ENCODE peak calls at places on chromosomes 11 and 22, in four cellular contexts. F, O, G and Y are unnamed samples.

GRCh38 chr11:65546217-65546958 is 11.8 kb downstream of the LTBP3 start:
- DNase-seq in F (peak), O (peak), G (peak), Y (peak)

GRCh38 chr11:72234920-72235319 is 9.1 kb downstream of the PHOX2A start:
- DNase-seq in F (no peak), O (no peak), G (no peak), Y (peak)

GRCh38 chr11:4448995-4449394 is at the start of gene OR52K2:
- DNase-seq in F (no peak), O (no peak), G (no peak), Y (no peak)

GRCh38 chr11:79950172-79950571 is 509.3 kb upstream of the TENM4 start:
- DNase-seq in F (no peak), O (no peak), G (no peak), Y (no peak)

GRCh38 chr11:118605116-118605867 is 2.1 kb upstream of the PHLDB1 start:
- DNase-seq in F (peak), O (peak), G (no peak), Y (peak)

GRCh38 chr11:15830730-15831443 is 525.5 kb downstream of the SOX6 start:
- DNase-seq in F (no peak), O (no peak), G (no peak), Y (no peak)

GRCh38 chr11:76615950-76616349 is 54.6 kb downstream of the LRRC32 start:
- DNase-seq in F (no peak), O (no peak), G (no peak), Y (no peak)

GRCh38 chr11:118436639-118437045 is 350 bp downstream of the KMT2A start:
- DNase-seq in F (no peak), O (no peak), G (no peak), Y (no peak)

GRCh38 chr22:49934891-49935557 is 16.6 kb downstream of the CRELD2 start:
- DNase-seq in F (peak), O (no peak), G (no peak), Y (peak)

GRCh38 chr11:14345668-14346067 is 13.3 kb downstream of the RRAS2 start:
- DNase-seq in F (no peak), O (no peak), G (no peak), Y (no peak)

DNA sequence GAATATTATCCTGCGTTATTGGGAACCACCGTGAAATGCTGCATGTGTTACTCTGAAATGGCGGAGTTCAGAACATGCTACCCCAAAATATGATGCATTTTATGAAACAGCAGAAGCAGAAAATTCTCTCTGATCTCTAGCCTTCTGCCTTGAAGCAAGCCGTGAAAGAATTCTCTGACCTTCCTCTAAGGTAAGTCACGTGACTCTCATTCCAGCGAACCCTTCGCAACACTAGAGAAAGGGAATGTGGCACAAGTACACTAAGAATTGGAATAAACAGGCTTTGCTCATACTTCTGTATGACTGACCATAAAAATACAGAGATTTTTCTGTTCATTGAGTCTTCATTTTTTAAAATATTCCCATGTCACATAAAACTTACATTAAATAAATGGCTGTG is 805.6 kb upstream of the LRRC4C start:
- DNase-seq in F (no peak), O (no peak), G (no peak), Y (no peak)
- TF ChIP-seq ELF1 in F (no peak), O (no peak), G (no peak), Y (no peak)

GRCh38 chr11:7573558-7574296 is 59.9 kb downstream of the PPFIBP2 start:
- DNase-seq in F (peak), O (peak), G (no peak), Y (no peak)
- TF ChIP-seq ELF1 in F (no peak), O (peak), G (no peak), Y (no peak)

DNA sequence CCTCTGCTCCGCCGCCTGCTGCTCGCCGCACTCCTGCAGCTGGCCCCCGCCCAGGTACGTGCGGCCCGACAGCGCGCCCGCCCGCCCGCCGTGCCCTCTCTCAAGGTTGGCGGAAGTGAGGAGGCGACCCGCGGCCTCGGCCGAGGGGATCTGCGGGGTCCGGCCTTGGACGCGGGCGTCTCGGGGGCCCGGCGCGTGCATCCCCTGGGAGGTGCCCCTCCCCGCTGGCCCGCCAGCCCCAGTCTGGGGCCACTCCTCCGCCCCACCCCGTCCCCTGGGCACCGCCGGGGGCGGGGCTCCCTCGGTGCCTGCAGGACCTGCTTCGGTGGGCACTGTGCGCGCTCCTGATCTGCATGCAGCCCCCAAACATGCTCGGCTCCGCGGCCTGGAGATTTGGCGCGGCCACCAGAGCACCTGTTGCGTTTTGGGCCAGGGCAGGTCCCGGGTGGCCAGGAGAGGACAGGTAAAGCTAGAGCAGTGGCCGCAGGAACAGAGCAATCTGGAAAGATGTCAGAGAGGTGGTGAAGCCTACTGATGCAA is 526 bp downstream of the VEGFB start:
- DNase-seq in F (peak), O (no peak), G (no peak), Y (peak)
- TF ChIP-seq ELF1 in F (no peak), O (no peak), G (no peak), Y (no peak)

GRCh38 chr22:43126506-43127165 is 16.1 kb downstream of the BIK start:
- DNase-seq in F (peak), O (peak), G (peak), Y (peak)

GRCh38 chr22:43128928-43129424 is 14.2 kb downstream of the MCAT start:
- DNase-seq in F (peak), O (no peak), G (no peak), Y (no peak)

GRCh38 chr22:43129426-43130425 is 13.5 kb downstream of the MCAT start:
- DNase-seq in F (no peak), O (no peak), G (no peak), Y (no peak)

GRCh38 chr22:43128116-43128515 is 15.1 kb downstream of the MCAT start:
- DNase-seq in F (no peak), O (no peak), G (no peak), Y (no peak)

GRCh38 chr22:43127166-43127908 is 15.9 kb downstream of the MCAT start:
- DNase-seq in F (peak), O (no peak), G (peak), Y (no peak)
- TF ChIP-seq ELF1 in F (no peak), O (no peak), G (no peak), Y (no peak)

DNA sequence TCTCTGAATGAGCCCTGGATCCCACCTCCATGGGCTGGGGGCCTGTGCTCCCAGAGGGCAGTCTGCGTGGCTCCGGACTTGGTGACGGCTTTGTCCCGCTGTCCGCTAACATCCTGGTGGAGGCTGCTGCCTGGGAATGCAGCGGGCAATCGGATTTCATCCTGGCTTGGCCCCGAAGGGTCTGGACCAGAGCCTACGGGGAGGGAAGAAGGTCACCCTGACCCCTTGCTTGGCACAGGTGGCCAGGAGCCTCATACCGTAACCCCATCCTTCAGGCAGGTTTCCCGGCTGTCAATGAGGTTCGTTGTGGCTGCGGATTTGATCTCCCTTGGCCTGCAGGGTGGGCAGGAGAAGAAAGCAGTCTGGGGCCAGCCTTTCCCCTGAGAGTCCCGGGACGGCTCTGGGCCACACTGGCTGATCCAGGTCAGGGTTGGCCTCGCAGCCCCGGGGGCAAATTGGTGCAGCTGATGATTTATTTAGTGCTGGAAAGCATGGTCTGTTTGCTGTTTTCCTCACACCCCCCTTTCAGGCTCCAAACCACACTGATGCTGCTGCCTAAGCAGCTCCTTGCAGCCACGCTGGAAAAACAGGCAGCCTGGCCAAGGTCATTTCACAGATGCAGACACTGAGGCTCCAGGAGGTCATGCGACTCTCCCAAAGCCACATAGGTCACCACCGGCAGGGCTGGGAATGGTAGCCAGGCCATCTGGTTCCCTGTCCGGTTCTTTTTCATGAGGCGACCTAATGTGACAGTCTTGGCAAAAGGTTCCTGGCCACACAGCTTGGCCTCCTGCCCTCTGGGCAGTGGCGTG is 15.0 kb downstream of the PRDM11 start:
- DNase-seq in F (no peak), O (no peak), G (no peak), Y (peak)
- TF ChIP-seq ELF1 in F (no peak), O (no peak), G (no peak), Y (no peak)

GRCh38 chr11:67406969-67407699 is 3.3 kb downstream of the TBC1D10C start:
- DNase-seq in F (no peak), O (no peak), G (no peak), Y (peak)

GRCh38 chr11:67406420-67406968 is 2.6 kb downstream of the TBC1D10C start:
- DNase-seq in F (no peak), O (no peak), G (no peak), Y (no peak)

GRCh38 chr11:67405688-67406339 is 1.9 kb downstream of the TBC1D10C start:
- DNase-seq in F (no peak), O (no peak), G (no peak), Y (no peak)

GRCh38 chr11:67405196-67405567 is 1.3 kb downstream of the TBC1D10C start:
- DNase-seq in F (no peak), O (no peak), G (no peak), Y (no peak)

DNA sequence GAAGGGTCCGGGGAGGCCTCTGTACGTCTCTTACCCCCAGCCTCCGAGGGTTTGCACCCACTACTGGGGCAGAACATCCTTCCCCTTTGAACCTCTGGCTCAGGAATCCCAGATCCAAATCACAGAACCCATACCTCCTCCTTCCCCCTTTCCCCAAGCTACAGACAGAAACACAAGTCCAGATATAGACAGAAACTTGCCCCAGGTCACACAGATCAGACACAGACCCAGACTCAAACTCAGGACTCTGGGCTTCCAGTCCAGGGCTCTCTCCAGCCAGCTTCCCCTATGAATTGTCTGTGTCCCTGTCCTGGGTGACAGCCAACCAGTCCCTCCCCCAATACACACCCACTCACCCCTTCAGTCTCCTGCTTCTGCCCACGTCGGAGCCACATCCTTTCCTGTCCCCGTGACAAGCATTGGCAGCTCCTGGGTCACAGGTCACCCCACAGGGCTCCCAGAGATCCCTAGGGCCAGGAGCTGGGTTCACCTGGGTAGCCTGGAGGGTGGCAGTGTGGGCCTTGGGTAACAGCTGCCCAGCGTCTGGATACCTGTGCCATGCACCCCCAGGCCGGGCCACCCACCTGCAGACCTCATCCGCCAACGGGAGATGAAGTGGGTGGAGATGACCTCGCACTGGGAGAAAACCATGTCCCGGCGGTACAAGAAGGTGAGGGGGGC is 772 bp downstream of the TBC1D10C start:
- DNase-seq in F (peak), O (no peak), G (no peak), Y (no peak)
- TF ChIP-seq ELF1 in F (no peak), O (no peak), G (no peak), Y (no peak)

GRCh38 chr22:39808087-39808486 is 85.5 kb downstream of the ENTHD1 start:
- DNase-seq in F (no peak), O (peak), G (peak), Y (peak)
- TF ChIP-seq ELF1 in F (no peak), O (no peak), G (no peak), Y (no peak)

GRCh38 chr11:35282226-35282882 is 137.0 kb downstream of the SLC1A2 start:
- DNase-seq in F (no peak), O (no peak), G (no peak), Y (no peak)
- TF ChIP-seq ELF1 in F (no peak), O (no peak), G (no peak), Y (no peak)

GRCh38 chr22:31120642-31121041 is 2.1 kb upstream of the INPP5J start:
- DNase-seq in F (no peak), O (no peak), G (no peak), Y (no peak)

GRCh38 chr22:31120230-31120629 is 2.5 kb upstream of the INPP5J start:
- DNase-seq in F (peak), O (no peak), G (no peak), Y (no peak)

GRCh38 chr22:31122532-31123291 is at the start of gene INPP5J:
- DNase-seq in F (peak), O (peak), G (peak), Y (peak)

GRCh38 chr22:31122196-31122531 is 602 bp upstream of the INPP5J start:
- DNase-seq in F (no peak), O (no peak), G (no peak), Y (no peak)

DNA sequence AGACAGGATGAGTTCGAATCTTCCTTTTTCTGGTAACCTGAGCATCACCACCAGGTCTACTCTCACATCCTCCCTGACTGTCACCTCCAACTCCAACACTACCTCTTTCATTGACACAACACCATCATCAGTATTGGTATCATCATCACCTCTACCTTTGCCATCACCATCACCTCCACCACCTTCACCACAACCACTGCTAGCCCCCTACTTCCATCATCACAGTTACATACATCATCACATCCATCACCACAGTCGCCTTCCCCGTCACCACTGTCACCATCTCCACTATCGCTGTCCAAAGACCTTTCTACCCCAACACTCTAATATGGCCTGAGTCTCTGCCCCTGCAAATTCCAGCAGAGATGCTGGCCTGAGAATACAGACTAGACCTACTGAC is 1.4 kb upstream of the INPP5J start:
- DNase-seq in F (no peak), O (no peak), G (no peak), Y (no peak)
- TF ChIP-seq ELF1 in F (no peak), O (no peak), G (no peak), Y (no peak)